ENCODE peak calls at places on chromosome 19, in five cellular contexts. M is right lobe of liver, A is GM23248, E is neural progenitor cell, K is lung. H is an unnamed sample.

GRCh38 chr19:51094696-51095279 is 12.1 kb upstream of the KLK14 start:
- DNase-seq in M (no peak), A (peak; percentile 25), E (peak; percentile 84), K (no peak), H (no peak)

GRCh38 chr19:37983916-37984315 is 76.9 kb downstream of the SIPA1L3 start:
- DNase-seq in M (no peak), A (no peak), E (no peak), K (no peak), H (peak; percentile 43)

GRCh38 chr19:3075605-3076431 is 13.5 kb upstream of the TLE5 start:
- DNase-seq in M (peak; percentile 60), A (peak; percentile 55), E (peak; percentile 74), K (peak; percentile 58), H (peak; percentile 91)

GRCh38 chr19:23787106-23787505 is 28.4 kb upstream of the ZNF681 start:
- DNase-seq in M (no peak), A (no peak), E (no peak), K (peak; percentile 26), H (no peak)

GRCh38 chr19:29483641-29483920 is 42.2 kb upstream of the VSTM2B start:
- DNase-seq in M (no peak), A (no peak), E (no peak), K (peak; percentile 17), H (peak; percentile 34)

GRCh38 chr19:1105217-1105872 is 1.6 kb downstream of the GPX4 start:
- DNase-seq in M (no peak), A (peak; percentile 72), E (no peak), K (no peak), H (peak; percentile 88)

GRCh38 chr19:41476583-41476982 is 33.6 kb downstream of the ERICH4 start:
- DNase-seq in M (no peak), A (no peak), E (no peak), K (no peak), H (no peak)

GRCh38 chr19:17739121-17739875 is 12.0 kb upstream of the FCHO1 start:
- DNase-seq in M (no peak), A (no peak), E (no peak), K (no peak), H (peak; percentile 88)

GRCh38 chr19:42037649-42038048 is 32.4 kb downstream of the GRIK5 start:
- DNase-seq in M (no peak), A (no peak), E (no peak), K (no peak), H (no peak)

GRCh38 chr19:1384085-1384462 is 367 bp downstream of the NDUFS7 start:
- DNase-seq in M (no peak), A (peak; percentile 17), E (no peak), K (no peak), H (no peak)

GRCh38 chr19:15149704-15150103 is 42.5 kb downstream of the SYDE1 start:
- DNase-seq in M (no peak), A (no peak), E (no peak), K (no peak), H (no peak)

GRCh38 chr19:43503501-43504425 is 783 bp downstream of the PHLDB3 start:
- DNase-seq in M (peak; percentile 98), A (peak; percentile 96), E (peak; percentile 99), K (peak; percentile 94), H (peak; percentile 99)

GRCh38 chr19:3599776-3600183 is 6.9 kb downstream of the TBXA2R start:
- DNase-seq in M (no peak), A (no peak), E (peak; percentile 42), K (no peak), H (no peak)

GRCh38 chr19:33622505-33622808 is 704 bp downstream of the CHST8 start:
- DNase-seq in M (no peak), A (peak; percentile 34), E (peak; percentile 67), K (no peak), H (no peak)

GRCh38 chr19:18613589-18614234 is 1.0 kb downstream of the TMEM59L start:
- DNase-seq in M (no peak), A (no peak), E (peak; percentile 52), K (no peak), H (no peak)

GRCh38 chr19:8334458-8335342 is 8.4 kb downstream of the KANK3 start:
- DNase-seq in M (peak; percentile 55), A (peak; percentile 83), E (peak; percentile 95), K (no peak), H (peak; percentile 77)

GRCh38 chr19:4624733-4625362 is 14.5 kb upstream of the TNFAIP8L1 start:
- DNase-seq in M (no peak), A (no peak), E (peak; percentile 61), K (no peak), H (no peak)

GRCh38 chr19:47156861-47157454 is 26.3 kb downstream of the SAE1 start:
- DNase-seq in M (no peak), A (no peak), E (no peak), K (no peak), H (no peak)

GRCh38 chr19:19171821-19172532 is 1.9 kb upstream of the MEF2B start:
- DNase-seq in M (peak; percentile 48), A (peak; percentile 37), E (no peak), K (no peak), H (no peak)

GRCh38 chr19:20422216-20422615 is 143.4 kb downstream of the ZNF737 start:
- DNase-seq in M (no peak), A (peak; percentile 0), E (peak; percentile 55), K (no peak), H (no peak)

GRCh38 chr19:16372065-16372915 is 47.7 kb downstream of the KLF2 start:
- DNase-seq in M (no peak), A (no peak), E (no peak), K (no peak), H (peak; percentile 80)

GRCh38 chr19:7199613-7200533 is 94.3 kb downstream of the INSR start:
- DNase-seq in M (no peak), A (no peak), E (no peak), K (no peak), H (no peak)

DNA sequence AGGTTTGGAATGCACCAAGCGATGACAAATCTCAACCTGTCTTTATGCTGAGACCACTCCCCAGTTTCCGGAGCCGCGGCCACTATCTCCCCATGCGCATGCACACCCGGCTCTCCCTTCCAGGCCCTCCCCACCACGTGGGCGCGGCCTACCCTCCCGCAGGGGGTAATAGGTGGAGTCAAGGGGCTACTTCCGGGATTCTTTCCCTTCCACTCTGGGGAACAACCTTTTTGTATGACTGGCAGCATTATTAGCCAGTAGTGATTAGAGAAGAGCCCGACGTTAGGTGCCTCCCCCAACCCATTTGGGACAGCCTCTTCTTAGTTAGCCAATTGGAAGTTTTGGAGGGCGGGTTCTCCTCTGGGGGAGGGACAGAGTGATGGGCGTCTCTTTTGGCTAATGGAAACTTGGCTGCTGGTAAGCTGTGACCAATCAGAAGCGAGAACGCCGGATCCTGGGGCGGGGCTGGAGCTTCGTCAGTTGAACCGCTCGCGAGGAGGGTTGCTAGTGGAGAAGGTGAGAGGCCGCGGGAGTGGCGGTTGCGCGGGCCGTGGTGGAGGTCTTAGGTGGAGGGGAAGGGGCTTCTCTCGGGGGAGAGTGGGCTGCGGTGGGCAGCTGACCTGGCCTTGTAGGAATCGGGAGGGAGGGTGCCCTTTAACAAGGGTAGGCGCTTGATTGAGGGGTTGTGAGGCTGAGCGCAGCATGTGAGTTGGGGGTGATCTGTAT is at the start of gene CCDC61:
- DNase-seq in M (peak; percentile 92), A (peak; percentile 98), E (peak; percentile 100), K (peak; percentile 96), H (peak; percentile 97)
- H3K27ac ChIP-seq in M (peak within 1 kb of the TSS; percentile 55), A (peak within 1 kb of the TSS; percentile 17), E (no peak within 1 kb of the TSS), K (peak within 1 kb of the TSS; percentile 65), H (peak within 1 kb of the TSS; percentile 81)

GRCh38 chr19:48668332-48668731 is 4.5 kb downstream of the NTN5 start:
- DNase-seq in M (no peak), A (no peak), E (no peak), K (no peak), H (no peak)
- H3K4me1 ChIP-seq in M (no peaks in the 10 kb centered on the region), A (no peaks in the 10 kb centered on the region), E (peaks cover 8% of the 10 kb centered on the region), K (no peaks in the 10 kb centered on the region), H (no peaks in the 10 kb centered on the region)

GRCh38 chr19:53492153-53492552 is 24.6 kb downstream of the ZNF813 start:
- DNase-seq in M (no peak), A (no peak), E (no peak), K (no peak), H (no peak)
- H3K9me3 ChIP-seq in M (no peaks in the 10 kb centered on the region), A (no peaks in the 10 kb centered on the region), E (no peaks in the 10 kb centered on the region), K (peaks cover 20% of the 10 kb centered on the region), H (peaks cover 100% of the 10 kb centered on the region)

DNA sequence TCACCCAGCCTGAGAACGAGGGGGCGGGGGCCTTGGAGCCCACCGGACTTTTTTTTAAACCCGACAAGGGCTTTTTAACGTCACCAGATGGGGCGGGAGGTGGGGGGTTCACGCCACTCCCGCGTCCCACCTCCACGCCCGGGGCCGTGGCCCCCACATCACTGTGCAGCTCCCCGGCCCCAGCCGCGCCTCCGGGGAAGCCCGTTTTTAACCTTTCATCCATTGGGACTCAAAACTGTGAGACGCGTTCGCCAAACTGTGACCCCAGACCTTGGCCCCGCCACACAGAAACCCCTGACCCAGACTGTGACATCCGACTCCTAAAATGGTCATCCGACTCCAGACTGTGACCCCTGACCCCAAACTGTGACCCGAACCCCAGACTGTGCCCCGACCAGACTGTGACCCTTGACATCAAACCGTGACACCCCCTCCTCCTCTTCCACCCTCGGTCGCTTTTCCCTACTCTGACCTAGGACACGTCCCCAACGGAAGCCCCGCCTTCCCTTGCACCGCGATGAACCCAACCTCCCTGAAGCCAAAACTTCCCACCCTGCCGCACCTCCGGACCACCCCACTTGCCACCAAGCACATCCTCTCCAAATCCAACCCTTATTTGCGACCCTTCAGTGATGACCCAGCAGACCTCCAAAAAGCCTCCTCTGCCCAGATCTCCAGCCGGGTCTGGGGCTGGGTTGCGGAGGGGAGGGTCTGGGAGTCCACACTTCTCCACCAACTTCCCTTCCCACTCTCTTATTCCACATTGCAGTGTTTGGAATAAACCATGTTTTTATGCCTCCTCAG is 1.5 kb upstream of the GRWD1 start:
- DNase-seq in M (no peak), A (no peak), E (no peak), K (no peak), H (peak; percentile 76)
- H3K27ac ChIP-seq in M (no peak overlapping the region), A (peak overlapping the region; percentile 19), E (no peak overlapping the region), K (no peak overlapping the region), H (peak overlapping the region; percentile 84)

GRCh38 chr19:58516246-58516836 is 3.3 kb downstream of the ZBTB45 start:
- DNase-seq in M (no peak), A (no peak), E (no peak), K (no peak), H (no peak)
- H3K4me1 ChIP-seq in M (no peaks in the 10 kb centered on the region), A (peaks cover 12% of the 10 kb centered on the region), E (peaks cover 16% of the 10 kb centered on the region), K (peaks cover 2% of the 10 kb centered on the region), H (peaks cover 73% of the 10 kb centered on the region)

GRCh38 chr19:10655457-10656312 is 1.5 kb downstream of the ILF3 start:
- DNase-seq in M (no peak), A (peak; percentile 76), E (peak; percentile 52), K (no peak), H (no peak)
- H3K9me3 ChIP-seq in M (no peaks in the 10 kb centered on the region), A (no peaks in the 10 kb centered on the region), E (no peaks in the 10 kb centered on the region), K (no peaks in the 10 kb centered on the region), H (no peaks in the 10 kb centered on the region)

H was measured in spleen.